ENCODE peak calls at places on chromosome 21, in eight cellular contexts. P is cardiac muscle cell, X is choroid plexus epithelial cell, O is left ventricle myocardium inferior, L is AG09309, F is brain microvascular endothelial cell, H is cardiac fibroblast, N is colonic mucosa. W is an unnamed sample.

GRCh38 chr21:31924548-31924947 is 51.7 kb downstream of the HUNK start:
- DNase-seq in O (no peak), N (no peak), L (no peak), X (no peak), P (no peak), F (no peak), H (no peak), W (no peak)

GRCh38 chr21:30408782-30409494 is 13.1 kb downstream of the KRTAP13-1 start:
- DNase-seq in L (no peak), P (peak; percentile 72), X (peak; percentile 84), N (peak; percentile 65), H (peak; percentile 81), F (peak; percentile 47), O (no peak), W (peak; percentile 6)

GRCh38 chr21:42684109-42684916 is 30.9 kb downstream of the PDE9A start:
- DNase-seq in P (no peak), H (peak; percentile 37), N (no peak), X (no peak), L (no peak), F (no peak), O (no peak), W (no peak)

GRCh38 chr21:41953249-41953830 is 478 bp downstream of the C2CD2 start:
- DNase-seq in P (no peak), N (no peak), F (no peak), O (peak; percentile 36), L (no peak), H (peak; percentile 25), X (no peak), W (no peak)

GRCh38 chr21:27831177-27831576 is 864.3 kb upstream of the ADAMTS5 start:
- DNase-seq in F (no peak), H (no peak), P (no peak), X (no peak), N (no peak), O (no peak), L (no peak), W (peak; percentile 47)

GRCh38 chr21:43812139-43812821 is 22.9 kb downstream of the RRP1 start:
- DNase-seq in P (no peak), L (no peak), F (no peak), N (no peak), O (no peak), H (no peak), X (no peak), W (peak; percentile 10)

GRCh38 chr21:41217656-41218380 is 49.9 kb downstream of the BACE2 start:
- DNase-seq in P (peak; percentile 90), O (peak; percentile 64), H (peak; percentile 78), X (no peak), N (peak; percentile 79), F (peak; percentile 61), L (peak; percentile 10), W (peak; percentile 6)

GRCh38 chr21:29163381-29164115 is 33.1 kb downstream of the MAP3K7CL start:
- DNase-seq in L (no peak), O (peak; percentile 18), H (peak; percentile 76), F (no peak), X (peak; percentile 48), P (peak; percentile 70), N (no peak), W (no peak)

GRCh38 chr21:42656872-42657271 is 3.5 kb downstream of the PDE9A start:
- DNase-seq in O (no peak), F (no peak), P (no peak), L (no peak), N (no peak), H (no peak), X (no peak), W (no peak)

GRCh38 chr21:42923553-42924432 is 1.6 kb downstream of the ERVH48-1 start:
- DNase-seq in H (peak; percentile 92), N (peak; percentile 87), X (peak; percentile 92), L (peak; percentile 52), F (peak; percentile 77), P (peak; percentile 91), O (peak; percentile 36), W (peak; percentile 95)

GRCh38 chr21:17438642-17439041 is 74.2 kb upstream of the CXADR start:
- DNase-seq in F (no peak), O (no peak), N (no peak), H (no peak), L (no peak), P (no peak), X (no peak), W (no peak)

GRCh38 chr21:27713159-27714109 is 746.5 kb upstream of the ADAMTS5 start:
- DNase-seq in F (no peak), X (no peak), O (no peak), N (peak; percentile 27), P (no peak), L (no peak), H (peak; percentile 27), W (no peak)

GRCh38 chr21:41960386-41960785 is 6.6 kb upstream of the C2CD2 start:
- DNase-seq in P (no peak), H (no peak), O (no peak), L (no peak), F (no peak), N (no peak), X (no peak), W (no peak)

GRCh38 chr21:41703857-41704501 is 62.9 kb downstream of the RIPK4 start:
- DNase-seq in H (no peak), N (peak; percentile 87), F (no peak), L (no peak), O (no peak), P (no peak), X (no peak), W (no peak)

GRCh38 chr21:14215971-14216621 is at the start of gene RBM11:
- DNase-seq in L (no peak), F (peak; percentile 30), X (peak; percentile 53), N (peak; percentile 78), O (peak; percentile 57), P (peak; percentile 52), H (peak; percentile 29), W (peak; percentile 8)

GRCh38 chr21:43609501-43610340 is 49.6 kb downstream of the HSF2BP start:
- DNase-seq in L (no peak), N (peak; percentile 82), O (no peak), X (peak; percentile 86), P (peak; percentile 85), H (peak; percentile 87), F (peak; percentile 69), W (peak; percentile 93)

GRCh38 chr21:41804381-41804780 is 37.5 kb upstream of the RIPK4 start:
- DNase-seq in P (no peak), H (no peak), L (no peak), X (no peak), N (no peak), O (no peak), F (no peak), W (no peak)

GRCh38 chr21:29558331-29558730 is 259.6 kb downstream of the BACH1 start:
- DNase-seq in O (no peak), P (no peak), X (no peak), F (no peak), H (no peak), N (no peak), L (no peak), W (no peak)

GRCh38 chr21:31397939-31398338 is 53.9 kb upstream of the TIAM1 start:
- DNase-seq in F (no peak), N (no peak), O (no peak), L (no peak), H (no peak), X (no peak), P (no peak), W (no peak)

GRCh38 chr21:44932366-44933181 is 7.3 kb upstream of the SLX9 start:
- DNase-seq in P (peak; percentile 47), L (no peak), O (peak; percentile 58), N (no peak), H (no peak), X (peak; percentile 34), F (no peak), W (no peak)
- TF ChIP-seq CTCF in P (peak; percentile 60), L (peak; percentile 55), O (peak; percentile 69), N (peak; percentile 53), H (peak; percentile 38), X (peak; percentile 52), F (peak; percentile 47), W (peak; percentile 57)

DNA sequence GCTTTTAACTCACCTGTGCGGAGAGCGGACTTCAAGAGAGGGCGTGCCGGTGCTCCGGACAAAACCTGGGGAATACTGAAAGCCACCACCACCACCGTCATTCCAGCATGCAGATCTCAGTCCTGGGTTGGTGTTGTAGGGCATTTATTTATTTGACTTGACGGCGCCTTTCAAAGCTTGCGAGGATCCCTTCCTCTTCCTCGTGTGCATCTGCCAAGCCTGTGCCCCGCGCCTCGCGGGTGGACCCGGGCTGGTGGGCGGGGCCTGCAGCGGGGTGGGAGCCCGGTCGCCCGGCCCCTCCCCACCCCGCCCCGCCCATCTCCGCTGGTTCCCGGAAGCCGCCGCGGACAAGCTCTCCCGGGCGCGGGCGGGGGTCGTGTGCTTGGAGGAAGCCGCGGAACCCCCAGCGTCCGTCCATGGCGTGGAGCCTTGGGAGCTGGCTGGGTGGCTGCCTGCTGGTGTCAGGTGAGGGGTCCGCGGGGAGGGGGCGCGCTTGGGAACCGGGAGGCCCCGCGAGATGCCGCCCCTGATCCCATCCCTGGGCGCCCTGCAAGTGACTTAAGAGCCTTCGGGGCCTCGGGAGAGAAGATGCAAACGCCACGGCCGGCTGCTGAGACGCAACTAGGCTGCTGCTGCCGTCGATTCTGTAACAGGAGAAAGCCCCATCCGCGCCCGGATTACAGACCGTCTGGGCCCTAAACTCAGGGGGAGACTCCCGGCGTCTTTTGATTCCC is at the start of gene IL10RB:
- DNase-seq in L (no peak), P (peak; percentile 62), H (peak; percentile 66), F (peak; percentile 32), N (peak; percentile 87), O (peak; percentile 81), X (peak; percentile 54), W (peak; percentile 65)
- H3K4me3 ChIP-seq in L (peak within 1 kb of the TSS; percentile 93), P (peak within 1 kb of the TSS; percentile 59), H (peak within 1 kb of the TSS; percentile 86), F (peak within 1 kb of the TSS; percentile 82), N (peak within 1 kb of the TSS; percentile 91), O (peak within 1 kb of the TSS; percentile 95), X (peak within 1 kb of the TSS; percentile 87), W (peak within 1 kb of the TSS; percentile 85)

GRCh38 chr21:25870084-25870483 is 135.3 kb downstream of the GABPA start:
- DNase-seq in F (no peak), X (no peak), L (no peak), N (no peak), O (no peak), H (no peak), P (no peak), W (no peak)

GRCh38 chr21:25871566-25871965 is 136.8 kb downstream of the GABPA start:
- DNase-seq in O (no peak), P (no peak), X (no peak), N (no peak), F (no peak), L (no peak), H (no peak), W (no peak)

GRCh38 chr21:25867041-25867440 is 132.3 kb downstream of the GABPA start:
- DNase-seq in P (no peak), F (no peak), X (no peak), H (no peak), L (no peak), N (no peak), O (no peak), W (no peak)

DNA sequence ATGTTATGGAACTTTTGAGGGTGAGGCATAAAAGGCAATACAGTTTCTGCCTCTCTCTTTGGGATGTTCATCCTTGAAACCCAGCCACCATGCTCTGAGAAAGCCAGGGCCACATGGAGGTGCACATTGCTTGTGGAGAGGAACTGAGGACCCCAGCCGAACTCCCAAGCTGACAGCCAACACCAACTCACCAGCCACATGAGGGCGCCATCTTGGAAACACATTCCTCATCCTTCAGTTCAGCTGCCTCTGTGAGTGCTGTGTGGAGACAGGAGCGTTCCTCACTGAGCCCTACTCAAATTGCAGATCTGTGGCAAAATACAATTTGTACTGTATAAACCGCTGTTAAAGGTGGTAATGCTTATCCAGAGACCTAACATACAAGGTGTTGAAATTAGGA is 137.5 kb downstream of the GABPA start:
- DNase-seq in P (no peak), N (no peak), L (no peak), O (no peak), F (no peak), H (no peak), X (no peak), W (no peak)
- TF ChIP-seq CTCF in P (no peak), N (no peak), L (no peak), O (no peak), F (peak; percentile 26), H (no peak), X (peak; percentile 11), W (no peak)

GRCh38 chr21:33127154-33127893 is 57.4 kb downstream of the OLIG1 start:
- DNase-seq in H (peak; percentile 66), O (peak; percentile 46), F (peak; percentile 47), P (peak; percentile 72), L (no peak), N (peak; percentile 61), X (peak; percentile 75), W (peak; percentile 66)
- H3K4me3 ChIP-seq in H (peak overlapping the region; percentile 24), O (peak overlapping the region; percentile 46), F (peak overlapping the region; percentile 32), P (no peak overlapping the region), L (peak overlapping the region; percentile 9), N (no peak overlapping the region), X (peak overlapping the region; percentile 52), W (peak overlapping the region; percentile 31)

W was measured in fibroblast of villous mesenchyme.